ENCODE peak calls at places on chromosome 1, in ten cellular contexts. One of them, this sample, is unnamed.

GRCh38 chr1:183417691-183418491 is at the start of gene NMNAT2:
- DNase-seq in BE2C: peak
- DNase-seq in endothelial cell of umbilical vein: no peak
- DNase-seq in CD4-positive, alpha-beta T cell: no peak
- DNase-seq in PC-3: peak
- DNase-seq in fibroblast of pulmonary artery: peak
- DNase-seq in A549: peak
- DNase-seq in lung: no peak
- DNase-seq in lower leg skin: no peak
- DNase-seq in activated CD8-positive, alpha-beta T cell treated with anti-CD3 and anti-CD28 coated beads for 36 hours: peak
- DNase-seq in this sample: no peak

GRCh38 chr1:231665046-231665445 is 38.5 kb downstream of the DISC1 start:
- DNase-seq in fibroblast of pulmonary artery: no peak
- DNase-seq in A549: no peak
- DNase-seq in BE2C: no peak
- DNase-seq in PC-3: no peak
- DNase-seq in endothelial cell of umbilical vein: no peak
- DNase-seq in CD4-positive, alpha-beta T cell: no peak
- DNase-seq in activated CD8-positive, alpha-beta T cell treated with anti-CD3 and anti-CD28 coated beads for 36 hours: no peak
- DNase-seq in lung: no peak
- DNase-seq in lower leg skin: no peak
- DNase-seq in this sample: no peak

GRCh38 chr1:20586939-20587638 is 1.8 kb upstream of the CDA start:
- DNase-seq in activated CD8-positive, alpha-beta T cell treated with anti-CD3 and anti-CD28 coated beads for 36 hours: no peak
- DNase-seq in A549: no peak
- DNase-seq in BE2C: no peak
- DNase-seq in CD4-positive, alpha-beta T cell: no peak
- DNase-seq in fibroblast of pulmonary artery: no peak
- DNase-seq in lung: no peak
- DNase-seq in PC-3: no peak
- DNase-seq in endothelial cell of umbilical vein: no peak
- DNase-seq in lower leg skin: no peak
- DNase-seq in this sample: no peak

GRCh38 chr1:161973924-161974845 is 49.5 kb downstream of the OLFML2B start:
- DNase-seq in lower leg skin: no peak
- DNase-seq in endothelial cell of umbilical vein: no peak
- DNase-seq in CD4-positive, alpha-beta T cell: no peak
- DNase-seq in A549: no peak
- DNase-seq in lung: no peak
- DNase-seq in BE2C: no peak
- DNase-seq in fibroblast of pulmonary artery: no peak
- DNase-seq in PC-3: no peak
- DNase-seq in activated CD8-positive, alpha-beta T cell treated with anti-CD3 and anti-CD28 coated beads for 36 hours: no peak
- DNase-seq in this sample: peak

GRCh38 chr1:10897321-10897980 is 101.0 kb upstream of the CASZ1 start:
- DNase-seq in lung: no peak
- DNase-seq in A549: no peak
- DNase-seq in fibroblast of pulmonary artery: no peak
- DNase-seq in endothelial cell of umbilical vein: no peak
- DNase-seq in activated CD8-positive, alpha-beta T cell treated with anti-CD3 and anti-CD28 coated beads for 36 hours: no peak
- DNase-seq in PC-3: peak
- DNase-seq in CD4-positive, alpha-beta T cell: no peak
- DNase-seq in BE2C: no peak
- DNase-seq in lower leg skin: no peak
- DNase-seq in this sample: no peak

GRCh38 chr1:81221564-81221963 is 579.2 kb upstream of the ADGRL2 start:
- DNase-seq in PC-3: no peak
- DNase-seq in BE2C: no peak
- DNase-seq in CD4-positive, alpha-beta T cell: no peak
- DNase-seq in lower leg skin: no peak
- DNase-seq in endothelial cell of umbilical vein: no peak
- DNase-seq in fibroblast of pulmonary artery: no peak
- DNase-seq in lung: no peak
- DNase-seq in activated CD8-positive, alpha-beta T cell treated with anti-CD3 and anti-CD28 coated beads for 36 hours: no peak
- DNase-seq in A549: no peak
- DNase-seq in this sample: no peak

GRCh38 chr1:183989078-183989577 is 48.4 kb downstream of the COLGALT2 start:
- DNase-seq in BE2C: no peak
- DNase-seq in CD4-positive, alpha-beta T cell: no peak
- DNase-seq in A549: no peak
- DNase-seq in activated CD8-positive, alpha-beta T cell treated with anti-CD3 and anti-CD28 coated beads for 36 hours: peak
- DNase-seq in fibroblast of pulmonary artery: peak
- DNase-seq in lung: no peak
- DNase-seq in PC-3: peak
- DNase-seq in endothelial cell of umbilical vein: no peak
- DNase-seq in lower leg skin: peak
- DNase-seq in this sample: peak

GRCh38 chr1:172882385-172882784 is 168.4 kb downstream of the TNFSF18 start:
- DNase-seq in PC-3: peak
- DNase-seq in A549: no peak
- DNase-seq in activated CD8-positive, alpha-beta T cell treated with anti-CD3 and anti-CD28 coated beads for 36 hours: no peak
- DNase-seq in fibroblast of pulmonary artery: no peak
- DNase-seq in CD4-positive, alpha-beta T cell: no peak
- DNase-seq in BE2C: no peak
- DNase-seq in endothelial cell of umbilical vein: no peak
- DNase-seq in lung: no peak
- DNase-seq in lower leg skin: no peak
- DNase-seq in this sample: no peak

GRCh38 chr1:182446033-182446669 is 3.8 kb upstream of the RGSL1 start:
- DNase-seq in PC-3: peak
- DNase-seq in lower leg skin: no peak
- DNase-seq in CD4-positive, alpha-beta T cell: no peak
- DNase-seq in fibroblast of pulmonary artery: peak
- DNase-seq in activated CD8-positive, alpha-beta T cell treated with anti-CD3 and anti-CD28 coated beads for 36 hours: peak
- DNase-seq in endothelial cell of umbilical vein: peak
- DNase-seq in A549: peak
- DNase-seq in BE2C: peak
- DNase-seq in lung: no peak
- DNase-seq in this sample: peak

GRCh38 chr1:53548031-53548491 is 88.9 kb downstream of the DMRTB1 start:
- DNase-seq in CD4-positive, alpha-beta T cell: no peak
- DNase-seq in A549: no peak
- DNase-seq in PC-3: no peak
- DNase-seq in lower leg skin: no peak
- DNase-seq in lung: no peak
- DNase-seq in BE2C: peak
- DNase-seq in fibroblast of pulmonary artery: no peak
- DNase-seq in endothelial cell of umbilical vein: no peak
- DNase-seq in activated CD8-positive, alpha-beta T cell treated with anti-CD3 and anti-CD28 coated beads for 36 hours: no peak
- DNase-seq in this sample: no peak

GRCh38 chr1:53545663-53546408 is 86.6 kb downstream of the DMRTB1 start:
- DNase-seq in endothelial cell of umbilical vein: no peak
- DNase-seq in lower leg skin: no peak
- DNase-seq in CD4-positive, alpha-beta T cell: no peak
- DNase-seq in BE2C: peak
- DNase-seq in PC-3: no peak
- DNase-seq in activated CD8-positive, alpha-beta T cell treated with anti-CD3 and anti-CD28 coated beads for 36 hours: no peak
- DNase-seq in lung: no peak
- DNase-seq in fibroblast of pulmonary artery: no peak
- DNase-seq in A549: no peak
- DNase-seq in this sample: peak

GRCh38 chr1:53544731-53545515 is 85.7 kb downstream of the DMRTB1 start:
- DNase-seq in lower leg skin: no peak
- DNase-seq in lung: no peak
- DNase-seq in activated CD8-positive, alpha-beta T cell treated with anti-CD3 and anti-CD28 coated beads for 36 hours: no peak
- DNase-seq in PC-3: no peak
- DNase-seq in fibroblast of pulmonary artery: no peak
- DNase-seq in BE2C: peak
- DNase-seq in A549: no peak
- DNase-seq in CD4-positive, alpha-beta T cell: no peak
- DNase-seq in endothelial cell of umbilical vein: no peak
- DNase-seq in this sample: no peak

GRCh38 chr1:53547321-53547720 is 88.1 kb downstream of the DMRTB1 start:
- DNase-seq in lung: no peak
- DNase-seq in PC-3: no peak
- DNase-seq in activated CD8-positive, alpha-beta T cell treated with anti-CD3 and anti-CD28 coated beads for 36 hours: no peak
- DNase-seq in lower leg skin: no peak
- DNase-seq in fibroblast of pulmonary artery: no peak
- DNase-seq in endothelial cell of umbilical vein: no peak
- DNase-seq in BE2C: no peak
- DNase-seq in A549: no peak
- DNase-seq in CD4-positive, alpha-beta T cell: no peak
- DNase-seq in this sample: no peak

DNA sequence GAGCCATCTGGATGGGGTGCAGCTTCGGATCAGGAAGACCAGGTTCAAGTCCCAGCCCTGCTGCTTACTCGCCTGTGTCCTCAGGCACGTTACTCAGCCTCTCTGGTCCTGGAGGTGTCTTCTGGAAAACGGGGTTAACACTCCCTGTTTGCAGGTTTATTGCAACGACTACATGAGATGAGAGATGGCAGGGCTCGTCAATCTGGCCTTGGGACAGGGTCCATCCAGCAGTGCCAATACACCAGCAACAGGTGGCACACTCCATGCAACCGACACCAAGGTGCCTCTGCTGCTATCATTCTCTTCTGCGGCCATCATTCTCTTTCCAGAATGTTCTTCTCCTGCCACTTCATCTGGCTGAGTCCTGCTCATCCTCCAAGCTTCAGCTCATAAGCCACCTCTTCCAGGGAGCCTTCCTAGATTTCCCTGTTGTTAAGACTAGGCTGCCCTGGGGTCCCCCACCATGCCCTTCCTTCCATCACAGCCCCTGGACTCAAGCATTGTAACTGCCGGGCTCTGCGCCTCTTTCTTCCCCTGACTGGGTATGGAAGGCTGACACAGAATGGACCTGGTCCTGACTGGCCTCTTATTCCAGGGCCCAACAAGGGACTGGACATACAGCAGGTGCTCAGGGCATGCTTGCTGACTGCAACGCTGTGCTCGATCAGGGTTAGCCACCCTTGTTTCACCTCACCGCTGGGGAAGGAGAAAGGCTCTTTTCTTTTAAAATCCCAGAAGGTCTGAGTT is 87.4 kb downstream of the DMRTB1 start:
- DNase-seq in CD4-positive, alpha-beta T cell: no peak
- DNase-seq in A549: no peak
- DNase-seq in BE2C: peak
- DNase-seq in activated CD8-positive, alpha-beta T cell treated with anti-CD3 and anti-CD28 coated beads for 36 hours: no peak
- DNase-seq in lung: no peak
- DNase-seq in lower leg skin: no peak
- DNase-seq in endothelial cell of umbilical vein: no peak
- DNase-seq in fibroblast of pulmonary artery: no peak
- DNase-seq in PC-3: no peak
- DNase-seq in this sample: no peak
- TF ChIP-seq CTCF in CD4-positive, alpha-beta T cell: no peak
- TF ChIP-seq CTCF in A549: no peak
- TF ChIP-seq CTCF in BE2C: no peak
- TF ChIP-seq CTCF in activated CD8-positive, alpha-beta T cell treated with anti-CD3 and anti-CD28 coated beads for 36 hours: no peak
- TF ChIP-seq CTCF in lung: no peak
- TF ChIP-seq CTCF in lower leg skin: no peak
- TF ChIP-seq CTCF in endothelial cell of umbilical vein: no peak
- TF ChIP-seq CTCF in fibroblast of pulmonary artery: no peak
- TF ChIP-seq CTCF in PC-3: no peak
- TF ChIP-seq CTCF in this sample: no peak

GRCh38 chr1:29453502-29454240 is 217.3 kb downstream of the PTPRU start:
- DNase-seq in PC-3: peak
- DNase-seq in A549: peak
- DNase-seq in CD4-positive, alpha-beta T cell: no peak
- DNase-seq in BE2C: peak
- DNase-seq in lower leg skin: no peak
- DNase-seq in fibroblast of pulmonary artery: peak
- DNase-seq in lung: no peak
- DNase-seq in endothelial cell of umbilical vein: peak
- DNase-seq in activated CD8-positive, alpha-beta T cell treated with anti-CD3 and anti-CD28 coated beads for 36 hours: peak
- DNase-seq in this sample: no peak
- TF ChIP-seq CTCF in PC-3: peak
- TF ChIP-seq CTCF in A549: peak
- TF ChIP-seq CTCF in CD4-positive, alpha-beta T cell: no peak
- TF ChIP-seq CTCF in BE2C: peak
- TF ChIP-seq CTCF in lower leg skin: no peak
- TF ChIP-seq CTCF in fibroblast of pulmonary artery: peak
- TF ChIP-seq CTCF in lung: no peak
- TF ChIP-seq CTCF in endothelial cell of umbilical vein: peak
- TF ChIP-seq CTCF in activated CD8-positive, alpha-beta T cell treated with anti-CD3 and anti-CD28 coated beads for 36 hours: peak
- TF ChIP-seq CTCF in this sample: no peak

DNA sequence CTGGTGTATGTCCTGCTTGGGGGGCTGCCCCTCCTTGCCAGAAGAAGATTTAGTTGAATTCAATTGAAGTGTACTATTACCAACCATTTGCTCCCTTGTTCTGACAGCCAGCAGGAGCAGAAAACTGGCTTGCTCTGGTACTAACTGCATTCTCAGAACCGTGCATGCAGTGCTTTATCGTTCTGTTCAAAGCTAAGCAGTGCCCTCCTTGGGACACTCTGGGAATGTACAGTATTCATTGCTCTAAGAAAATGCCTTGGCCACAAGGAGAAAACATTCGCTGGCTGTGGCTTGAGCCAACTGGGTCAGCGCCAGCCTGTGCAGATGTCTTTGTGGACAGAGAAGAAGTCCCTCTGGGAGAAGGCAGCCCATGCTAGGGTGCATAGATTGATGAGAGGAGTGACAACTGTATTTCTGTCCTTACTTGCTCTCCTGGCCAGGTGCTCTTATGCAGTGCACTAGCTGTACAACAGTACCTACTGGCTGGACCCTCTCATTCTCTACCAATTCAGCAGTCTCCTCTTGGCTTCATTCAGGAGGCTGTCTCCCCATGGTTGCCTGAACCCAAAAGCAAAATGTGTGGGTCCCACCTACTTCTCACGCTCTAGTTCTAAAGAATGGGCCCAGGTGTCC is 61.5 kb upstream of the DIRAS3 start:
- DNase-seq in activated CD8-positive, alpha-beta T cell treated with anti-CD3 and anti-CD28 coated beads for 36 hours: no peak
- DNase-seq in BE2C: peak
- DNase-seq in fibroblast of pulmonary artery: peak
- DNase-seq in PC-3: peak
- DNase-seq in lung: peak
- DNase-seq in endothelial cell of umbilical vein: peak
- DNase-seq in CD4-positive, alpha-beta T cell: no peak
- DNase-seq in lower leg skin: peak
- DNase-seq in A549: peak
- DNase-seq in this sample: peak
- TF ChIP-seq CTCF in activated CD8-positive, alpha-beta T cell treated with anti-CD3 and anti-CD28 coated beads for 36 hours: no peak
- TF ChIP-seq CTCF in BE2C: peak
- TF ChIP-seq CTCF in fibroblast of pulmonary artery: peak
- TF ChIP-seq CTCF in PC-3: peak
- TF ChIP-seq CTCF in lung: peak
- TF ChIP-seq CTCF in endothelial cell of umbilical vein: peak
- TF ChIP-seq CTCF in CD4-positive, alpha-beta T cell: no peak
- TF ChIP-seq CTCF in lower leg skin: no peak
- TF ChIP-seq CTCF in A549: peak
- TF ChIP-seq CTCF in this sample: peak

DNA sequence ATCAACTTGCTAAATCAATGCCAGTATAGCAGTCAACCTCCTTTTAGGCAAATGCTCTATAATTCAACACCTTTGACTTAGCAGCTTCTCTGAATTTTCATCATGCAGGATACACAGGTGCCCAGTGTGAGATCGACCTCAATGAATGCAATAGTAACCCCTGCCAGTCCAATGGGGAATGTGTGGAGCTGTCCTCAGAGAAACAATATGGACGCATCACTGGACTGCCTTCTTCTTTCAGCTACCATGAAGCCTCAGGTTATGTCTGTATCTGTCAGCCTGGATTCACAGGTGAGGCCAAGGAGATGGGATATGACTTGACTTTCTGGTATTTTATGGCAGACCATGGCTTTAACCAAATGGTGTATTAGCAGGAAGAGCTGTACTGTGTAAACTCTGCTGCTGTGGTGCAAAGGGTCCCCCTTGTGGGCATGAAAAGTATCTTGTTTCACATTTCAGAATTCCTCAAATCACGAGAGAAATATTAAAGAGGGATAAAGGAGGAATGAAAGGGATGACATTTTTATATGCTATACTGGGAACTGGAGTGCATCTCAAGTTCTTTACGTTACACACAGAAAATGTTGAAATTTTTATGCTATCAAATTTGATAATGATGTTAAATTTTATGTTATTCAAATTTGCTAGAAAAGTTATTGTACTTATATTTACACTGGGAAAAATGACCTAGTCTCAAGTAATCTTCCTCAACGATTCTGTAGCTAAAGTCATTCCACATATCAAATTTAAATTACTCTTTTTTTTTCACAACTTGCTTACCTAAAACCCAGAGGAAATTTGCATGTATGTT is 88.9 kb downstream of the CRB1 start:
- DNase-seq in CD4-positive, alpha-beta T cell: no peak
- DNase-seq in fibroblast of pulmonary artery: peak
- DNase-seq in BE2C: peak
- DNase-seq in lower leg skin: no peak
- DNase-seq in activated CD8-positive, alpha-beta T cell treated with anti-CD3 and anti-CD28 coated beads for 36 hours: peak
- DNase-seq in endothelial cell of umbilical vein: peak
- DNase-seq in A549: no peak
- DNase-seq in lung: no peak
- DNase-seq in PC-3: peak
- DNase-seq in this sample: peak
- TF ChIP-seq CTCF in CD4-positive, alpha-beta T cell: peak
- TF ChIP-seq CTCF in fibroblast of pulmonary artery: peak
- TF ChIP-seq CTCF in BE2C: peak
- TF ChIP-seq CTCF in lower leg skin: no peak
- TF ChIP-seq CTCF in activated CD8-positive, alpha-beta T cell treated with anti-CD3 and anti-CD28 coated beads for 36 hours: peak
- TF ChIP-seq CTCF in endothelial cell of umbilical vein: peak
- TF ChIP-seq CTCF in A549: peak
- TF ChIP-seq CTCF in lung: peak
- TF ChIP-seq CTCF in PC-3: peak
- TF ChIP-seq CTCF in this sample: peak